ENCODE peak calls at places on chromosomes 16 and 17, in five cellular contexts. V, G, E, Z and D are unnamed samples.

GRCh38 chr17:7740481-7741001 is 23.0 kb downstream of the DNAH2 start:
- DNase-seq in V (no peak), G (no peak), E (no peak), Z (no peak), D (no peak)

GRCh38 chr17:13010959-13011358 is 6.9 kb downstream of the ELAC2 start:
- DNase-seq in V (no peak), G (no peak), E (no peak), Z (no peak), D (no peak)

GRCh38 chr16:49277386-49277742 is 4.3 kb downstream of the CBLN1 start:
- DNase-seq in V (peak; percentile 46), G (no peak), E (no peak), Z (no peak), D (no peak)

GRCh38 chr17:9760336-9760735 is 31.1 kb downstream of the DHRS7C start:
- DNase-seq in V (no peak), G (no peak), E (no peak), Z (no peak), D (no peak)

GRCh38 chr17:78300962-78301820 is 58.7 kb downstream of the SOCS3 start:
- DNase-seq in V (no peak), G (peak; percentile 59), E (peak; percentile 39), Z (peak; percentile 37), D (no peak)

GRCh38 chr17:57899391-57899790 is 49.5 kb upstream of the MRPS23 start:
- DNase-seq in V (no peak), G (no peak), E (no peak), Z (no peak), D (no peak)

GRCh38 chr17:18038149-18038850 is 668 bp downstream of the ATPAF2 start:
- DNase-seq in V (no peak), G (no peak), E (no peak), Z (peak; percentile 86), D (no peak)

GRCh38 chr16:27208809-27209208 is 5.5 kb downstream of the KDM8 start:
- DNase-seq in V (no peak), G (no peak), E (no peak), Z (no peak), D (no peak)

GRCh38 chr17:65902165-65902564 is 289.8 kb downstream of the CEP112 start:
- DNase-seq in V (no peak), G (no peak), E (no peak), Z (no peak), D (peak; percentile 37)

GRCh38 chr16:57480127-57480753 is 6.1 kb downstream of the DOK4 start:
- DNase-seq in V (no peak), G (no peak), E (peak; percentile 90), Z (no peak), D (no peak)

GRCh38 chr17:43530303-43531081 is 15.6 kb downstream of the ETV4 start:
- DNase-seq in V (peak; percentile 84), G (peak; percentile 37), E (no peak), Z (no peak), D (no peak)

GRCh38 chr16:14042706-14043105 is 28.4 kb upstream of the MRTFB start:
- DNase-seq in V (peak; percentile 47), G (no peak), E (no peak), Z (no peak), D (no peak)

GRCh38 chr16:66399930-66400329 is 27.2 kb upstream of the BEAN1 start:
- DNase-seq in V (peak; percentile 34), G (no peak), E (no peak), Z (no peak), D (no peak)

GRCh38 chr16:49651980-49652379 is 203.9 kb downstream of the ZNF423 start:
- DNase-seq in V (no peak), G (no peak), E (no peak), Z (no peak), D (no peak)

GRCh38 chr16:68744744-68745280 is 7.7 kb downstream of the CDH1 start:
- DNase-seq in V (no peak), G (peak; percentile 88), E (peak; percentile 84), Z (no peak), D (no peak)

GRCh38 chr16:69276143-69277115 is 34.7 kb upstream of the VPS4A start:
- DNase-seq in V (no peak), G (no peak), E (no peak), Z (no peak), D (no peak)

GRCh38 chr16:66458853-66459252 is 31.8 kb downstream of the BEAN1 start:
- DNase-seq in V (no peak), G (no peak), E (no peak), Z (no peak), D (no peak)

GRCh38 chr17:31997005-31997404 is 10.2 kb upstream of the LRRC37B start:
- DNase-seq in V (no peak), G (no peak), E (no peak), Z (no peak), D (no peak)

GRCh38 chr17:36591434-36592315 is at the start of gene DHRS11:
- DNase-seq in V (peak; percentile 95), G (peak; percentile 19), E (peak; percentile 73), Z (peak; percentile 89), D (peak; percentile 91)

GRCh38 chr17:7855643-7856080 is 796 bp downstream of the TMEM88 start:
- DNase-seq in V (no peak), G (no peak), E (no peak), Z (no peak), D (no peak)

GRCh38 chr17:78272181-78272913 is 40.9 kb downstream of the TMEM235 start:
- DNase-seq in V (peak; percentile 65), G (no peak), E (peak; percentile 81), Z (no peak), D (no peak)

GRCh38 chr17:51487947-51488346 is 227.6 kb downstream of the UTP18 start:
- DNase-seq in V (peak; percentile 59), G (peak; percentile 77), E (peak; percentile 55), Z (peak; percentile 59), D (no peak)

GRCh38 chr16:1743376-1744337 is 27.7 kb downstream of the NME3 start:
- DNase-seq in V (no peak), G (no peak), E (no peak), Z (no peak), D (no peak)

GRCh38 chr16:17106243-17106791 is 364.4 kb downstream of the XYLT1 start:
- DNase-seq in V (peak; percentile 44), G (no peak), E (no peak), Z (no peak), D (no peak)

GRCh38 chr17:31413871-31414589 is 22.6 kb downstream of the RAB11FIP4 start:
- DNase-seq in V (peak; percentile 90), G (no peak), E (no peak), Z (no peak), D (peak; percentile 67)

GRCh38 chr16:56673916-56674315 is 4.3 kb downstream of the MT1H start:
- DNase-seq in V (peak; percentile 52), G (no peak), E (peak; percentile 54), Z (peak; percentile 66), D (no peak)

GRCh38 chr17:61205406-61205805 is 194.2 kb upstream of the TBX2 start:
- DNase-seq in V (no peak), G (no peak), E (no peak), Z (no peak), D (no peak)

GRCh38 chr17:8419305-8419704 is 16.4 kb upstream of the NDEL1 start:
- DNase-seq in V (no peak), G (no peak), E (no peak), Z (no peak), D (no peak)

GRCh38 chr17:44360826-44361225 is 2.8 kb downstream of the FAM171A2 start:
- DNase-seq in V (peak; percentile 85), G (no peak), E (no peak), Z (no peak), D (peak; percentile 44)

DNA sequence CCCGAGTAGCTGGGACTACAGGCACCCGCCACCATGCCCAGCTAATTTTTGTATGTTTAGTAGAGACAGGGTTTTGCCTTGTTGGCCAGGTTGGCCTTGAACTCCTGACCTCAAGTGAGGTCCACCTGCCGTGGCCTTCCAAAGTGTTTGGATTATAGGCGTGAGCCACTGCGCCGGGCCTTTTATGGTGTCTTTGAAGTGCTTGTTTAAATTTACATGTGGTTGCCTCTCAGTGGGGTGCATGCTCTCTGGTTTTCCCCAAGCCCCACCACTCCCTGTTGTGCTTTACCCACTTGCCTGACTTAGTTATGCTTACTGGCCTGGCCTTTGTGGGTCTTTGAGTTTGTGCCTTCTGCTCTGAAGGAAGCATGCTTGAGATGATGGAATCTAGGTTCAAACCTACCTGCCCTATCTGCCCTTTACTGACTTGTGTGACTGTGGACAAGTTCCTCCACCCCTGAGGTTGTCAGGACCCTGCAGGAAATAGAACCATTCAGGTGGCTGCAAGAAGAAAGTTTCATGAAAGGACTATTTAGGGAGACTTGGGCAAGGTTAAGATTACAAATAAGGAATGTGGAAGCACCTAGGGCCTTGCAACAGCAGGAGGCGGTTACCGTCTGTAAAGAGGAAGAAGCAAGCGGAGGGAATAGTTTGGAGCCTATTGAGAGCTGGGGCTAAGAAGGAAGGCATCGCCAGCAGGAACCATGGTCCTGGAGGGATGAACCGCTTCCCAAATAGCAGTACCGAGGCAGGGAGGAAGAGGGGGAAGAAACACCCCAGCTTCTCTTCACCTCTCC is 132.2 kb downstream of the PRKCB start:
- DNase-seq in V (no peak), G (no peak), E (no peak), Z (no peak), D (no peak)
- H3K27ac ChIP-seq in V (no peak overlapping the region), G (no peak overlapping the region), E (no peak overlapping the region), Z (no peak overlapping the region), D (peak overlapping the region; percentile 30)

DNA sequence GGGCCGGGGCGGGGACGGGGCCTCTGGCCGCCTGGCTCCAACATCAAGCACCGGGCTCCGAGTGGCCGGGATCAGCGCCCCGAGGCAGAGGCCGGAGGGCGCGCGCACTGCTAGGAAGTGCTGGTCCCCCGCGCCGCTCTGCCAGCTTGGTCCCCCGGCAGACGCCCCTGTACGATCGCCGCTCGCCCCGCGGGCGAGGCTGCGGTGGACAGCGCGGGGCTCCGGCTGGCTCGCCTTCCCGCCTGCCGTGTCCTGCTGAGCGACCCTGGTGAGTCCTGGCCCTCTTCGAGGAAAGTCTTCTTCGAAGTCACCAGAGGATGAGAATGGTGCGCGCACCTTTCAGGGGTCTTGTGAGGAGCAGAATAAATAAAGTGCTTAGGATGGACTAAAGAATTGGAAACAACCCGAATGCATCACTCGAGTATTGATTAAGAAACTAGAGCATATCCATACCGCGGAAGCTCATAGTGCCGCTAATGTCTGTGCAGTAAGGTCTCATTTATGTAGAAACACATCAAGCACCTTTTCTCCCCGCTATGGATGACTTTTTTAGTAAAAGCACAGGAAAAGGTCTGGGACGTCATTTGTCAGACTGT is 389 bp downstream of the ZNF213 start:
- DNase-seq in V (no peak), G (no peak), E (no peak), Z (peak; percentile 61), D (no peak)
- H3K4me3 ChIP-seq in V (peak overlapping the region; percentile 97), G (peak overlapping the region; percentile 81), E (peak overlapping the region; percentile 98), Z (peak overlapping the region; percentile 76), D (peak overlapping the region; percentile 99)

GRCh38 chr17:82231562-82232321 is 2.9 kb downstream of the SLC16A3 start:
- DNase-seq in V (peak; percentile 76), G (no peak), E (peak; percentile 93), Z (no peak), D (no peak)

GRCh38 chr17:82232876-82233785 is 4.3 kb downstream of the SLC16A3 start:
- DNase-seq in V (no peak), G (no peak), E (no peak), Z (no peak), D (no peak)

GRCh38 chr17:82230627-82231311 is 1.9 kb downstream of the SLC16A3 start:
- DNase-seq in V (peak; percentile 88), G (no peak), E (peak; percentile 92), Z (no peak), D (no peak)

GRCh38 chr17:82231312-82231561 is 2.4 kb downstream of the SLC16A3 start:
- DNase-seq in V (no peak), G (no peak), E (no peak), Z (no peak), D (no peak)

GRCh38 chr17:82232322-82232785 is 3.5 kb downstream of the SLC16A3 start:
- DNase-seq in V (no peak), G (no peak), E (no peak), Z (no peak), D (no peak)
- H3K27ac ChIP-seq in V (no peak overlapping the region), G (peak overlapping the region; percentile 98), E (peak overlapping the region; percentile 99), Z (no peak overlapping the region), D (peak overlapping the region; percentile 67)

GRCh38 chr17:66965801-66966528 is 1.5 kb downstream of the CACNG4 start:
- DNase-seq in V (peak; percentile 65), G (no peak), E (no peak), Z (no peak), D (no peak)
- H3K4me3 ChIP-seq in V (peak overlapping the region; percentile 67), G (no peak overlapping the region), E (peak overlapping the region; percentile 65), Z (no peak overlapping the region), D (peak overlapping the region; percentile 54)